ENCODE peak calls at places on chromosomes 5 and 9, in nine cellular contexts. I is CD4-positive, alpha-beta memory T cell; F is neural progenitor cell; W is astrocyte; M is brain microvascular endothelial cell; R is PC-9; E is fibroblast of lung; C is breast epithelium; X is thoracic aorta. Y is an unnamed sample.

GRCh38 chr9:96149142-96149541 is 152.8 kb downstream of the HSD17B3 start:
- DNase-seq in I (no peak), E (peak; percentile 27), R (no peak), M (no peak), F (no peak), C (no peak), X (no peak), W (no peak), Y (no peak)

GRCh38 chr9:81312346-81312745 is 377.0 kb downstream of the TLE1 start:
- DNase-seq in I (no peak), R (no peak), M (no peak), C (no peak), F (no peak), E (peak; percentile 34), X (no peak), W (no peak), Y (no peak)

GRCh38 chr9:92385953-92386352 is 18.4 kb downstream of the OGN start:
- DNase-seq in M (no peak), E (no peak), W (peak; percentile 89), F (no peak), R (no peak), C (no peak), I (no peak), X (no peak), Y (no peak)

GRCh38 chr5:672329-673139 is 20.6 kb downstream of the TPPP start:
- DNase-seq in C (peak; percentile 57), R (peak; percentile 98), F (peak; percentile 89), W (peak; percentile 63), E (peak; percentile 82), I (peak; percentile 89), X (peak; percentile 78), M (peak; percentile 94), Y (peak; percentile 42)

GRCh38 chr9:135253305-135254004 is 166.0 kb downstream of the OLFM1 start:
- DNase-seq in M (no peak), W (no peak), X (no peak), R (no peak), I (no peak), F (peak; percentile 68), E (no peak), C (no peak), Y (no peak)

GRCh38 chr5:56185777-56186311 is 47.3 kb downstream of the ANKRD55 start:
- DNase-seq in M (no peak), C (no peak), F (no peak), R (peak; percentile 20), W (no peak), E (no peak), I (no peak), X (no peak), Y (no peak)

GRCh38 chr9:100474082-100474949 is 1.4 kb downstream of the TMEFF1 start:
- DNase-seq in C (no peak), M (no peak), X (no peak), I (no peak), W (no peak), F (peak; percentile 85), E (no peak), R (no peak), Y (peak; percentile 47)

GRCh38 chr9:123834907-123835562 is 94.9 kb downstream of the DENND1A start:
- DNase-seq in R (no peak), E (peak; percentile 43), X (no peak), W (peak; percentile 42), M (peak; percentile 7), I (no peak), C (no peak), F (peak; percentile 26), Y (peak; percentile 46)

GRCh38 chr5:61275841-61276240 is 56.2 kb upstream of the ZSWIM6 start:
- DNase-seq in E (peak; percentile 64), C (peak; percentile 26), X (peak; percentile 15), R (no peak), I (no peak), W (peak; percentile 52), M (peak; percentile 50), F (no peak), Y (no peak)

GRCh38 chr9:108784998-108785397 is 70.8 kb downstream of the ACTL7B start:
- DNase-seq in M (peak; percentile 24), C (no peak), I (no peak), W (peak; percentile 58), F (no peak), E (no peak), X (peak; percentile 8), R (no peak), Y (no peak)

GRCh38 chr9:38681747-38682227 is 38.1 kb downstream of the FAM240B start:
- DNase-seq in F (no peak), M (peak; percentile 84), E (peak; percentile 39), I (no peak), C (no peak), W (peak; percentile 94), R (no peak), X (no peak), Y (peak; percentile 74)

GRCh38 chr5:73938280-73938937 is 312.4 kb downstream of the ARHGEF28 start:
- DNase-seq in I (no peak), C (peak; percentile 67), F (no peak), M (peak; percentile 94), X (no peak), R (peak; percentile 77), W (peak; percentile 99), E (peak; percentile 91), Y (peak; percentile 83)

GRCh38 chr5:179342577-179342976 is 2.7 kb downstream of the ADAMTS2 start:
- DNase-seq in I (no peak), W (no peak), C (no peak), F (peak; percentile 55), R (no peak), X (no peak), M (peak; percentile 48), E (peak; percentile 75), Y (no peak)

GRCh38 chr5:73197637-73198257 is 24.8 kb downstream of the TMEM174 start:
- DNase-seq in I (no peak), X (no peak), E (no peak), C (no peak), M (no peak), W (no peak), F (no peak), R (no peak), Y (no peak)

GRCh38 chr5:58940446-58940845 is 357.6 kb downstream of the RAB3C start:
- DNase-seq in E (peak; percentile 85), W (peak; percentile 59), R (no peak), C (no peak), M (peak; percentile 71), F (no peak), I (no peak), X (no peak), Y (peak; percentile 78)

DNA sequence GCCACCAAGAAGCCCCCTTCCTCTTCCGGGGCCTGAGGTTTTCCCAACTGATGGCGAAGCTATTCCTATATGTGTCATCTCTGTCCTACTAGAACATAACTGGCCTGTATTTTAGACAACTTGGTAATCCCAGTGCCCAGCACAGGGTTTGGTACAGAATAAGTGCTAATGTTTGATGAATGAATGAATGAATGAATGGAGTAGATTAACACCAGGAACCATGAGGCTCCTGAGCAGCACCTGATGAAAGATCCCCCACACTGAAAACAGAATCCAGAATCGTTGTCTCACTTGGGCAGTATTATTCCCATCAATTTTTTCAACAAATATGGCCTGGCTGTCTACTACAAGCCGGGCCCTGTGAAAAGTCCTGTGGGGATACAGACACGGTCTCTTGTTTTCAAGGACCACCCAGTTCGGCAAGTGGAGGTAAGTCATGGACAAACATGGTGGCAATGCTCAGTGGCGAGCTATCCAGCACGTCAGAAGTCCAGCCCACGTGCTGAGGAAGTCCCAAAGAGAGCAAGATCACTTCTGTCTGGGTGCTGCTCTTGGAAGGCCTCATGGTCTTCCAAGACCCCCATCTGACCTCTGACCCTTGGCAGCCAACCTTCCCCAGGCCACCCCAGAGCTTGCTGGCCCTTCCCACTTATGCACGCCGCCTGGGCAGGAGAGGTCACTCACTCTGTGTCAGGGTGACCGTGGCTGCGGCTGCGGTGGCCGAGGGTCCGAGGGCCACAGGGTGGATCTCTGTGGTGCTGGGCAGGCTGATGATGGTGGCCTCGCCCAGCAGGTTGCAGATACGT is 1.0 kb downstream of the NAIF1 start:
- DNase-seq in E (no peak), X (no peak), M (no peak), I (no peak), F (no peak), W (no peak), R (no peak), C (no peak), Y (no peak)
- H3K27ac ChIP-seq in E (peak overlapping the region; percentile 99), X (no peak overlapping the region), M (no peak overlapping the region), I (peak overlapping the region; percentile 86), F (no peak overlapping the region), W (no peak overlapping the region), R (no peak overlapping the region), C (peak overlapping the region; percentile 100), Y (no peak overlapping the region)

GRCh38 chr5:80198920-80199319 is 56.9 kb downstream of the SERINC5 start:
- DNase-seq in M (no peak), F (no peak), E (no peak), C (no peak), R (no peak), W (no peak), I (no peak), X (no peak), Y (no peak)
- H3K27ac ChIP-seq in M (no peak overlapping the region), F (no peak overlapping the region), E (no peak overlapping the region), C (peak overlapping the region; percentile 67), R (no peak overlapping the region), W (no peak overlapping the region), I (no peak overlapping the region), X (peak overlapping the region; percentile 52), Y (no peak overlapping the region)

GRCh38 chr9:97237311-97237786 is 70.1 kb upstream of the CCDC180 start:
- DNase-seq in X (no peak), F (peak; percentile 57), M (no peak), W (no peak), I (no peak), R (no peak), C (no peak), E (no peak), Y (no peak)
- H3K27ac ChIP-seq in X (no peak overlapping the region), F (peak overlapping the region; percentile 68), M (no peak overlapping the region), W (no peak overlapping the region), I (no peak overlapping the region), R (no peak overlapping the region), C (no peak overlapping the region), E (no peak overlapping the region), Y (no peak overlapping the region)

GRCh38 chr5:154295551-154295950 is 105.0 kb downstream of the GALNT10 start:
- DNase-seq in R (no peak), W (no peak), C (no peak), X (no peak), I (no peak), M (no peak), E (no peak), F (no peak), Y (no peak)

GRCh38 chr5:154300207-154300606 is 109.7 kb downstream of the GALNT10 start:
- DNase-seq in C (no peak), M (no peak), R (no peak), W (no peak), F (no peak), I (no peak), E (no peak), X (no peak), Y (no peak)

GRCh38 chr5:154296525-154297159 is 106.1 kb downstream of the GALNT10 start:
- DNase-seq in E (no peak), W (no peak), C (peak; percentile 35), R (peak; percentile 46), F (no peak), X (no peak), M (no peak), I (no peak), Y (no peak)

GRCh38 chr5:154301726-154302125 is 111.2 kb downstream of the GALNT10 start:
- DNase-seq in X (no peak), C (no peak), M (no peak), I (no peak), F (no peak), W (no peak), R (no peak), E (no peak), Y (no peak)

DNA sequence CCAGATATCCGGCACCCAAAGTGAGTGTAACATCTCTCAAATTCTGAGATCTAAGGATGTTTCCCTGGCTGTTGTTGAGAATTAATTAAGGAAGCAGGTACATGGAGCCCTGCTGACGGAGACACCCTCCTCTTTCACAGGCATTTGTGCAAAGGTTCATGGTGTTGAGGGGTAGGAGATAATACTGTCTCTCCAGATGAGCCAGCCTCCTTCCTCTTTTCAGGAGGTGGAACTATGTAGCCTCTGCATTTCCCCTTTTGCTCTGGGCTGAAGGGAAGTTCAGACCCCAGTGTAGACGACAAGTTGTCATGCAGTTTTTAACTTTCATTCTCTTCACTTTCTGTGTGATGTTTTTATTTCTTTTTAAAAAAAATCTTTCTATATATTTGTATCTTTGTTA is 107.5 kb downstream of the GALNT10 start:
- DNase-seq in F (no peak), M (no peak), R (no peak), X (no peak), I (no peak), W (no peak), C (no peak), E (no peak), Y (no peak)
- H3K27ac ChIP-seq in F (no peak overlapping the region), M (no peak overlapping the region), R (no peak overlapping the region), X (no peak overlapping the region), I (no peak overlapping the region), W (no peak overlapping the region), C (no peak overlapping the region), E (no peak overlapping the region), Y (no peak overlapping the region)